ENCODE peak calls at places on chromosome 2, in ten cellular contexts. E, C, S, T, Q, J, O, W, G and D are unnamed samples.

GRCh38 chr2:111705711-111706323 is 178.2 kb downstream of the ANAPC1 start:
- DNase-seq in E (peak; percentile 81), C (peak; percentile 38), S (no peak), T (peak; percentile 86), Q (peak; percentile 53), J (peak; percentile 64), O (peak; percentile 98), W (no peak), G (no peak), D (no peak)

GRCh38 chr2:148006249-148007007 is 14.1 kb downstream of the ORC4 start:
- DNase-seq in E (no peak), C (no peak), S (no peak), T (no peak), Q (no peak), J (no peak), O (no peak), W (no peak), G (no peak), D (no peak)

GRCh38 chr2:10486601-10487079 is 38.5 kb upstream of the ODC1 start:
- DNase-seq in E (no peak), C (no peak), S (no peak), T (no peak), Q (no peak), J (no peak), O (no peak), W (no peak), G (no peak), D (no peak)

GRCh38 chr2:236711440-236711839 is 141.8 kb downstream of the ACKR3 start:
- DNase-seq in E (peak; percentile 17), C (peak; percentile 80), S (no peak), T (no peak), Q (no peak), J (no peak), O (peak; percentile 70), W (no peak), G (peak; percentile 60), D (no peak)

GRCh38 chr2:191158751-191159150 is 8.0 kb upstream of the STAT4 start:
- DNase-seq in E (no peak), C (no peak), S (no peak), T (no peak), Q (no peak), J (no peak), O (no peak), W (no peak), G (no peak), D (no peak)

GRCh38 chr2:47905454-47906260 is 641 bp downstream of the FBXO11 start:
- DNase-seq in E (peak; percentile 59), C (peak; percentile 62), S (peak; percentile 56), T (no peak), Q (peak; percentile 66), J (peak; percentile 26), O (peak; percentile 32), W (peak; percentile 48), G (peak; percentile 20), D (peak; percentile 54)

GRCh38 chr2:65380243-65380642 is 52.2 kb downstream of the SPRED2 start:
- DNase-seq in E (no peak), C (no peak), S (no peak), T (no peak), Q (no peak), J (no peak), O (peak; percentile 61), W (no peak), G (no peak), D (no peak)

GRCh38 chr2:106280224-106280623 is 86.1 kb upstream of the UXS1 start:
- DNase-seq in E (no peak), C (no peak), S (no peak), T (no peak), Q (no peak), J (no peak), O (no peak), W (no peak), G (no peak), D (no peak)

GRCh38 chr2:111897924-111898702 is at the start of gene MERTK:
- DNase-seq in E (peak; percentile 47), C (peak; percentile 84), S (peak; percentile 31), T (peak; percentile 72), Q (peak; percentile 91), J (peak; percentile 50), O (peak; percentile 57), W (peak; percentile 26), G (peak; percentile 63), D (peak; percentile 13)

GRCh38 chr2:122033796-122034195 is 278.3 kb downstream of the TSN start:
- DNase-seq in E (no peak), C (no peak), S (no peak), T (no peak), Q (no peak), J (no peak), O (no peak), W (no peak), G (no peak), D (no peak)

GRCh38 chr2:215607790-215608189 is 171.9 kb upstream of the FN1 start:
- DNase-seq in E (peak; percentile 84), C (peak; percentile 27), S (no peak), T (no peak), Q (no peak), J (no peak), O (no peak), W (no peak), G (no peak), D (no peak)

GRCh38 chr2:197883354-197884032 is 79.1 kb downstream of the PLCL1 start:
- DNase-seq in E (no peak), C (peak; percentile 31), S (no peak), T (no peak), Q (no peak), J (no peak), O (no peak), W (no peak), G (no peak), D (no peak)

GRCh38 chr2:95275151-95275515 is 884 bp downstream of the PROM2 start:
- DNase-seq in E (no peak), C (no peak), S (no peak), T (no peak), Q (peak; percentile 2), J (no peak), O (peak; percentile 14), W (peak; percentile 8), G (no peak), D (peak; percentile 15)

GRCh38 chr2:199602271-199602895 is 144.6 kb upstream of the SATB2 start:
- DNase-seq in E (peak; percentile 7), C (no peak), S (no peak), T (peak; percentile 59), Q (peak; percentile 25), J (peak; percentile 11), O (peak; percentile 27), W (no peak), G (no peak), D (no peak)

GRCh38 chr2:28101123-28101522 is 210.6 kb downstream of the BABAM2 start:
- DNase-seq in E (no peak), C (no peak), S (no peak), T (no peak), Q (no peak), J (peak; percentile 5), O (peak; percentile 32), W (no peak), G (no peak), D (no peak)

GRCh38 chr2:211766689-211767088 is 771.9 kb downstream of the ERBB4 start:
- DNase-seq in E (no peak), C (no peak), S (no peak), T (no peak), Q (peak; percentile 36), J (no peak), O (no peak), W (no peak), G (no peak), D (no peak)

GRCh38 chr2:66472225-66472843 is 37.4 kb downstream of the MEIS1 start:
- DNase-seq in E (peak; percentile 28), C (no peak), S (no peak), T (no peak), Q (no peak), J (no peak), O (no peak), W (no peak), G (no peak), D (no peak)

GRCh38 chr2:60505861-60506260 is 47.6 kb downstream of the BCL11A start:
- DNase-seq in E (no peak), C (no peak), S (no peak), T (no peak), Q (no peak), J (no peak), O (no peak), W (no peak), G (no peak), D (no peak)

GRCh38 chr2:239726091-239726591 is 299.0 kb downstream of the NDUFA10 start:
- DNase-seq in E (no peak), C (no peak), S (no peak), T (no peak), Q (no peak), J (no peak), O (no peak), W (peak; percentile 5), G (no peak), D (no peak)